ENCODE peak calls at places on chromosome 17, in ten cellular contexts. B is hypothalamus; E is NCI-H69; X is ELR; U is skeletal muscle cell; Z is activated CD4-positive, alpha-beta T cell treated with anti-CD3 and anti-CD28 coated beads, Interleukin-2, amount 10 ng/mL, durations not matched to agents 7 days and 5 days; Q is OCI-LY7; C is putamen; A is omental fat pad; M is amygdala. T is an unnamed sample.

GRCh38 chr17:63019138-63019873 is 53.3 kb downstream of the TANC2 start:
- DNase-seq in X (no peak), B (no peak), Z (no peak), M (no peak), E (no peak), Q (no peak), C (no peak), U (no peak), A (no peak), T (no peak)

GRCh38 chr17:564526-564925 is 150.1 kb downstream of the VPS53 start:
- DNase-seq in A (no peak), Q (no peak), U (no peak), Z (no peak), E (no peak), B (no peak), C (no peak), M (no peak), X (no peak), T (no peak)

GRCh38 chr17:752620-753219 is 656 bp upstream of the GEMIN4 start:
- DNase-seq in X (peak; percentile 27), M (peak; percentile 18), Z (no peak), C (peak; percentile 26), B (peak; percentile 25), U (no peak), A (no peak), Q (no peak), E (peak; percentile 63), T (no peak)

GRCh38 chr17:81436294-81436849 is 41.1 kb downstream of the BAHCC1 start:
- DNase-seq in Z (no peak), U (no peak), M (no peak), C (no peak), A (no peak), B (no peak), E (no peak), Q (no peak), X (no peak), T (no peak)

GRCh38 chr17:80430446-80431245 is 15.7 kb downstream of the ENDOV start:
- DNase-seq in Q (no peak), M (no peak), X (no peak), A (no peak), C (no peak), E (no peak), Z (no peak), B (no peak), U (no peak), T (no peak)

GRCh38 chr17:49823614-49824013 is 24.3 kb downstream of the TAC4 start:
- DNase-seq in C (no peak), E (no peak), X (peak; percentile 26), M (no peak), Z (no peak), B (no peak), U (no peak), Q (no peak), A (no peak), T (no peak)

GRCh38 chr17:3796822-3797170 is 4.2 kb downstream of the ITGAE start:
- DNase-seq in A (no peak), Z (no peak), Q (no peak), E (no peak), X (no peak), M (no peak), C (no peak), B (no peak), U (no peak), T (peak; percentile 16)

GRCh38 chr17:21039839-21040575 is 2.8 kb downstream of the USP22 start:
- DNase-seq in U (no peak), Q (peak; percentile 82), A (no peak), B (no peak), Z (peak; percentile 31), X (peak; percentile 76), M (no peak), C (no peak), E (peak; percentile 63), T (no peak)

GRCh38 chr17:27343972-27344607 is 50.2 kb downstream of the WSB1 start:
- DNase-seq in C (no peak), E (no peak), A (no peak), M (no peak), B (no peak), Q (no peak), X (no peak), Z (no peak), U (no peak), T (no peak)

T was measured in activated T-helper 9 cell treated with anti-CD3 and anti-CD28 coated beads, Interleukin-2, amount 50 U/mL, for 16 hours.